ENCODE peak calls at places on chromosomes 5 and 9, in five cellular contexts. B, C, U, H and N are unnamed samples.

GRCh38 chr9:123058834-123059233 is 25.4 kb downstream of the GPR21 start:
- DNase-seq in H (no peak), U (no peak), C (no peak), B (no peak), N (peak)

GRCh38 chr9:69785757-69786156 is 25.9 kb upstream of the PTAR1 start:
- DNase-seq in U (no peak), B (no peak), H (no peak), C (no peak), N (peak)

GRCh38 chr9:107136296-107136695 is 146.8 kb upstream of the RAD23B start:
- DNase-seq in H (no peak), U (no peak), C (no peak), B (no peak), N (no peak)

GRCh38 chr5:167440846-167441245 is 850.6 kb upstream of the WWC1 start:
- DNase-seq in C (no peak), U (no peak), B (no peak), H (no peak), N (no peak)

GRCh38 chr5:72517961-72518690 is 10.9 kb upstream of the ZNF366 start:
- DNase-seq in H (no peak), U (peak), B (no peak), C (no peak), N (no peak)

GRCh38 chr9:23842531-23843129 is 16.6 kb upstream of the ELAVL2 start:
- DNase-seq in H (no peak), U (no peak), B (no peak), C (no peak), N (no peak)

GRCh38 chr9:116715751-116716150 is 28.6 kb downstream of the TRIM32 start:
- DNase-seq in H (no peak), B (no peak), U (no peak), C (no peak), N (no peak)

GRCh38 chr9:3437031-3437430 is 88.8 kb downstream of the RFX3 start:
- DNase-seq in C (no peak), B (no peak), H (no peak), U (no peak), N (no peak)

GRCh38 chr9:127397722-127398647 is 1.0 kb downstream of the SLC2A8 start:
- DNase-seq in U (peak), H (peak), B (peak), C (no peak), N (peak)

GRCh38 chr9:134230942-134231325 is 66.6 kb upstream of the RNU6ATAC start:
- DNase-seq in U (no peak), C (no peak), B (no peak), H (no peak), N (no peak)

GRCh38 chr5:108380531-108381021 is 1.3 kb downstream of the FBXL17 start:
- DNase-seq in H (peak), C (no peak), B (peak), U (peak), N (peak)

GRCh38 chr5:120405923-120406322 is 58.2 kb upstream of the PRR16 start:
- DNase-seq in U (no peak), H (no peak), C (no peak), B (no peak), N (peak)

GRCh38 chr5:147673276-147673675 is 109.3 kb downstream of the JAKMIP2 start:
- DNase-seq in B (no peak), H (no peak), U (no peak), C (no peak), N (no peak)

GRCh38 chr9:137294091-137294683 is 7.9 kb downstream of the NRARP start:
- DNase-seq in H (peak), C (no peak), B (peak), U (peak), N (peak)

GRCh38 chr9:1083325-1083913 is 33.3 kb downstream of the DMRT2 start:
- DNase-seq in B (peak), U (no peak), H (no peak), C (peak), N (no peak)

GRCh38 chr5:140148508-140148907 is 22.8 kb downstream of the IGIP start:
- DNase-seq in U (peak), H (no peak), C (no peak), B (peak), N (no peak)

GRCh38 chr5:92207156-92207555 is 824.0 kb upstream of the ARRDC3 start:
- DNase-seq in H (no peak), U (no peak), C (no peak), B (no peak), N (no peak)

GRCh38 chr9:132986586-132986985 is 8.1 kb downstream of the GFI1B start:
- DNase-seq in H (no peak), C (no peak), U (no peak), B (no peak), N (no peak)

GRCh38 chr5:10283927-10284635 is 23.6 kb downstream of the CMBL start:
- DNase-seq in C (peak), U (peak), H (peak), B (peak), N (peak)
- H3K27ac ChIP-seq in C (no peak), U (no peak), H (no peak), B (no peak), N (no peak)

DNA sequence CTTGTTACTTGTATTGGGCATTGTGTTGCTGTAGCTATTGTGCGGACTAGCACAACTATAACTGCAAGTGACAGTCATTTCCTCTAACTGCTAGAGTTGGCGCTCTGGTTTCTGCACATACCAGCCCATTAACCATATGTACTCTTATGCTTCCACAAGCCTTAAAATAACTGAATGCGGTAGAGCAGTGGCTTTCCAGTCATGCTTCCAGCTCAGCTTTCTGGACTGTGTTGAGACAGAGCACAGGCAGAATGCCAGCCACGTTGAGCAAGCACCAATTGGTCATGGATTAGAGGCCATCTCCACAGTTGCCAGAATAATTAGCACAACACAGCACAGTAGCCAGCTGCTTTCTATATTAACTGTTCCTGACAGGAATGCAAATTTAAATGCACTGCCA is 12.2 kb downstream of the INVS start:
- DNase-seq in H (no peak), U (no peak), C (no peak), B (no peak), N (peak)
- TF ChIP-seq MAFK in H (no peak), U (no peak), C (no peak), B (no peak), N (no peak)

DNA sequence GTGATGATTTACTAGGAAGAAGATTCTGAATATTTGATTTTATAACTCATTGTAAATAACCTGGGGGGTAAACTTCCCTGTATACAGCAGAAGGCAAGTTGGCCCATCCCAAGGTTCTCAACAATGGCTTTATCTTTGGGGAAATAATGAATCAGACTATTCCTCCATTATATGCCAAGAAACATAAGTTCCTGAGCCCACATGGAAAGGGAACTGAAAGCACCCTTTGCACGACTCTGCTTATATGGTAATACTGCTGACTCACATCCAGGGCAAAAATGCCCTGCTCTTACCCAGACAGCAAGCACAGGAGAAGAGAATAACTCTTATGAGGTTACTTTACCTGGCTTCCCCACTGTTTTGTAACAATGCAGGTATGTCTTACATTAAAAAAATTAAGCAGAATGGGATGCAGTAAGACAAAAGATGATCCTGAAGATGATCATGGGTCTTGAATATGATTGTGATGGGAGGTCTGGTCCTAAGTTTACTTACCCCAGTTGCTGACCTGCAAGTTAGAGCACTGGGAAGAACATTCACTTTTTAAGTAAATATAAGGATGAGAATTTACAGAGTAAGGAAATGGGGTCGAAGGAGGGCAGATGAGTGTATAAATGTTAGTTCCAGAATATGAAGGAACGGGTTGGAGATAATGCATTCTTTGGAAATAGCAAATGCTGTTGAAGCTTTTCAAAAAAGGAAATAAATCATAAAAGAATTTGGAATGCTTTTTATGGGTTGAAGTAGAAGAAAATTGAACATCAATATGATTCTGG is 428.3 kb upstream of the MPDZ start:
- DNase-seq in H (no peak), U (no peak), B (no peak), C (no peak), N (peak)
- H3K27ac ChIP-seq in H (no peak), U (no peak), B (no peak), C (no peak), N (no peak)

GRCh38 chr9:130786526-130786925 is 48.5 kb upstream of the ABL1 start:
- DNase-seq in C (no peak), B (no peak), U (no peak), H (no peak), N (no peak)
- TF ChIP-seq MAFK in C (no peak), B (no peak), U (no peak), H (no peak), N (no peak)

GRCh38 chr5:172420215-172420934 is 34.0 kb downstream of the SH3PXD2B start:
- DNase-seq in B (peak), H (peak), C (no peak), U (peak), N (peak)

GRCh38 chr5:172418847-172419810 is 35.2 kb downstream of the SH3PXD2B start:
- DNase-seq in H (no peak), C (no peak), U (no peak), B (no peak), N (no peak)

GRCh38 chr5:172417130-172417802 is 37.1 kb downstream of the SH3PXD2B start:
- DNase-seq in H (no peak), B (no peak), C (no peak), U (no peak), N (no peak)

GRCh38 chr5:172415615-172416275 is 38.6 kb downstream of the SH3PXD2B start:
- DNase-seq in U (no peak), B (no peak), H (no peak), C (no peak), N (no peak)

GRCh38 chr5:172417983-172418630 is 36.2 kb downstream of the SH3PXD2B start:
- DNase-seq in C (no peak), H (no peak), U (peak), B (no peak), N (peak)
- H3K27ac ChIP-seq in C (no peak), H (no peak), U (peak), B (peak), N (peak)

GRCh38 chr5:119343766-119344165 is 12.1 kb upstream of the TNFAIP8 start:
- DNase-seq in B (no peak), U (no peak), H (no peak), C (no peak), N (peak)
- TF ChIP-seq MAFK in B (no peak), U (no peak), H (no peak), C (no peak), N (no peak)